ENCODE peak calls at places on chromosomes 3 and 15, in four cellular contexts. L, T, S and J are unnamed samples.

GRCh38 chr3:175121225-175121624 is 262.1 kb downstream of the NAALADL2 start:
- DNase-seq in L (no peak), T (no peak), S (peak), J (no peak)

GRCh38 chr15:30043211-30043655 is 39.5 kb upstream of the GOLGA8J start:
- DNase-seq in S (no peak), T (peak), L (no peak), J (no peak)

GRCh38 chr3:98806583-98806982 is 43.4 kb downstream of the ST3GAL6 start:
- DNase-seq in S (no peak), L (no peak), T (peak), J (no peak)

GRCh38 chr3:125374501-125374995 is 577 bp downstream of the ZNF148 start:
- DNase-seq in S (peak), L (no peak), T (peak), J (no peak)

GRCh38 chr15:72205273-72205672 is 7.7 kb upstream of the GRAMD2A start:
- DNase-seq in T (no peak), L (no peak), S (no peak), J (no peak)

GRCh38 chr3:74614133-74614967 is at the start of gene CNTN3:
- DNase-seq in S (no peak), T (peak), L (no peak), J (peak)

GRCh38 chr15:99433757-99434211 is 132.0 kb upstream of the MEF2A start:
- DNase-seq in S (no peak), T (no peak), L (no peak), J (no peak)

GRCh38 chr3:66648975-66649374 is 148.2 kb upstream of the LRIG1 start:
- DNase-seq in L (no peak), T (no peak), S (no peak), J (no peak)

GRCh38 chr3:114566162-114566755 is 272.4 kb downstream of the TIGIT start:
- DNase-seq in T (no peak), S (no peak), L (no peak), J (no peak)

GRCh38 chr15:89749059-89749458 is 2.0 kb downstream of the MESP1 start:
- DNase-seq in S (no peak), L (no peak), T (no peak), J (no peak)

GRCh38 chr15:80951941-80952340 is 37.7 kb downstream of the MESD start:
- DNase-seq in T (no peak), L (no peak), S (no peak), J (no peak)

GRCh38 chr15:95921404-95921803 is 409.1 kb upstream of the NR2F2 start:
- DNase-seq in L (no peak), S (no peak), T (no peak), J (no peak)

GRCh38 chr3:67601919-67602608 is 52.3 kb downstream of the SUCLG2 start:
- DNase-seq in L (no peak), T (no peak), S (no peak), J (no peak)

GRCh38 chr3:184525337-184526157 is 36.0 kb upstream of the EPHB3 start:
- DNase-seq in T (no peak), L (no peak), S (no peak), J (peak)

GRCh38 chr3:81472600-81473362 is 288.7 kb downstream of the GBE1 start:
- DNase-seq in L (no peak), T (peak), S (no peak), J (no peak)

GRCh38 chr15:74417230-74417629 is 16.5 kb downstream of the SEMA7A start:
- DNase-seq in L (peak), T (peak), S (no peak), J (no peak)

GRCh38 chr15:98835889-98836288 is 171.7 kb downstream of the PGPEP1L start:
- DNase-seq in S (no peak), L (no peak), T (no peak), J (no peak)

GRCh38 chr3:197811343-197811742 is 20.3 kb downstream of the LRCH3 start:
- DNase-seq in T (peak), S (no peak), L (peak), J (no peak)

GRCh38 chr3:100710355-100711198 is 1.3 kb downstream of the TFG start:
- DNase-seq in T (peak), S (no peak), L (peak), J (no peak)

GRCh38 chr3:194045289-194045688 is 90.7 kb upstream of the HES1 start:
- DNase-seq in L (no peak), S (no peak), T (no peak), J (no peak)

GRCh38 chr3:46214751-46215352 is 6.7 kb upstream of the CCR1 start:
- DNase-seq in L (no peak), T (no peak), S (peak), J (no peak)

GRCh38 chr3:65883614-65884013 is 155.1 kb downstream of the MAGI1 start:
- DNase-seq in L (no peak), T (peak), S (no peak), J (no peak)

GRCh38 chr3:192409838-192410683 is 317.3 kb downstream of the FGF12 start:
- DNase-seq in S (no peak), T (peak), L (no peak), J (no peak)

GRCh38 chr3:41711656-41712055 is 250.2 kb downstream of the ULK4 start:
- DNase-seq in T (peak), S (no peak), L (peak), J (no peak)

GRCh38 chr3:172171396-172172075 is 132.2 kb downstream of the FNDC3B start:
- DNase-seq in T (peak), L (no peak), S (no peak), J (no peak)

GRCh38 chr15:68774521-68775293 is 46.0 kb downstream of the ANP32A start:
- DNase-seq in S (no peak), T (peak), L (no peak), J (peak)

GRCh38 chr3:114308830-114309229 is 15.0 kb downstream of the TIGIT start:
- DNase-seq in T (no peak), S (no peak), L (no peak), J (no peak)

GRCh38 chr3:127598841-127599570 is 795 bp downstream of the MCM2 start:
- DNase-seq in L (no peak), S (no peak), T (no peak), J (no peak)

GRCh38 chr3:15443826-15444524 is 16.6 kb downstream of the EAF1 start:
- DNase-seq in L (peak), T (peak), S (no peak), J (no peak)

GRCh38 chr15:28969511-28970085 is 83.8 kb downstream of the APBA2 start:
- DNase-seq in S (no peak), L (no peak), T (peak), J (no peak)

GRCh38 chr3:122295286-122295685 is 29.8 kb upstream of the CSTA start:
- DNase-seq in L (no peak), T (no peak), S (no peak), J (no peak)

GRCh38 chr15:25525741-25526140 is 86.9 kb upstream of the UBE3A start:
- DNase-seq in T (no peak), S (no peak), L (no peak), J (no peak)

GRCh38 chr15:65525622-65526021 is 4.6 kb upstream of the HACD3 start:
- DNase-seq in L (no peak), T (peak), S (no peak), J (no peak)

GRCh38 chr15:65286069-65286703 is 497 bp downstream of the PARP16 start:
- DNase-seq in S (peak), L (no peak), T (peak), J (no peak)

DNA sequence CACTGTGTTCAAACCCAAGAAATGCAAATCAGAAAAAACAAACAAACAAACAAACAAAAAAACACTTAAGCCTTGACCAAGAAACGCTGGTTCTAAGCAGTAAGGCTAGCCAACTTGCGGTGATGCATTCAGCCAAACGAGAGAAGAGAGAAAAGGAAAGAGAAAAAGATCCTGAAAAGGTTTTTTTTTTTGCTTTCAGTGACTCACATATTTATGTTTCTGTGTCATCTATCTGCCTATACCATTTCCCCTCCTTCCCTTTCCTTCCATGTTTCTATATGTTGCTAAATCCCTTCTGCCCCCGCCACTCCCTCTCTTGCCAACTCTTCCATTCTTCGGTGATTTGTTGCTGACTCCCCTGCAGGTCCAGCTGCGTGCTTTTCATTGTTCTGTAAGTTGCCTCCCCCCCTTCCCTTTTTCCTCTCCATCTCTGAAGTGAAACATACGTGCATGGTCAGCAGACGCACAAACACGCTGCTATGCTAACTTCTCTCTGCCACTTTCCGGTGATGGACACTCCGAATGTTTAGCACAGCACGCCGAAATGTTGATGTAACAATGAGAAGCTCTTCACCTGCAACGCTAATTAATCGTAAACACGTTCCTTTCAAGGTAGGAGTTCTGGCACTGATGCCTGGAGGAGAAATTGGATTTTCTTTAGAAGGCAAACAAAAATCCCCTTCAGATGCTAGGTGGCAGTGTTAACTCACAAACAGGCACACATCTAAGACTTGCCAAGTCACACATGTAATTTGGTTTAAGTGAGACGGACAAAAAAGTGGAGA is 154.5 kb downstream of the TUSC7 start:
- DNase-seq in T (peak), S (no peak), L (no peak), J (no peak)
- H3K4me3 ChIP-seq in T (peak), S (no peak), L (peak), J (peak)

DNA sequence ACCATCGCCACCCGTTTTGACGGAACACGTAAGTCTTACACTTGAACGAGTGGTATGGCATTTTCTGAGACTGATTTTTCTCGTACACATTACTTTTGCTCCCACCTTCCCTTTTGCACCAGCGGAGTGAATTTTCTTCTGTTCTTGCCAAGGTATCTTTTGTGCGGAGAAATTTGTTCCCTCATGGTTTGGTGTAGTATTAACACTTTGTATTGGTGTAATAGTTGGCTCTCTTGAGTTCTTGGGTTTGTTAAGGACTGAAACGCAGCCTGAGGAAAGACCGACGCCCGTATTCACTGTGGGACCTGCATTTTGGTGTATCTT is 420 bp downstream of the KCNH8 start:
- DNase-seq in L (no peak), T (no peak), S (no peak), J (no peak)
- H3K4me3 ChIP-seq in L (no peak), T (no peak), S (no peak), J (peak)

GRCh38 chr3:190192807-190193206 is 72.1 kb upstream of the P3H2 start:
- DNase-seq in T (no peak), L (no peak), S (no peak), J (no peak)
- H3K4me3 ChIP-seq in T (no peak), L (no peak), S (no peak), J (no peak)

DNA sequence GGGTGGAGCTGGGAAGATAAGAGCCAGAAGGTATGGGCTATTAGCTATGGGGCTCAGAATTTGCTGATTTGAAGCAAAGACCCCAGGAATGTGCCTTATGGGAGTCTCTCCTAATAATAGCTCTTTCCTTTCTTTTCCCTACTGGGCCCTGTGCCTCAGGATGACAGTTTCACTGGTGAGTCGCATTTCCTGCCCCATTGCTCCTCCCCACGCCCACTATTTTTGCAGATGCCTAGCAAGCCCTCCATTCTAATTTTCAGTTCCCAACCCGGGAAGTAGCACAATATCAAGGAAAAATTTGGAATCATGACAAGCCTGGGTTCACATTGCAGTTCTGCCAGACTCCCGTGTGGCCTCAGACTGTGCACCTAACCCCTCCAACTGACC is 583 bp downstream of the IL17RE start:
- DNase-seq in L (no peak), S (no peak), T (no peak), J (no peak)
- H3K4me3 ChIP-seq in L (peak), S (no peak), T (no peak), J (no peak)